ENCODE peak calls at places on chromosomes 11 and 22, in five cellular contexts. One of them, this sample, is unnamed.
A peak's percentile ranks its signal among the peaks of the same experiment; 100 is the strongest.

GRCh38 chr11:85930879-85931366 is 75.7 kb downstream of the CCDC83 start:
- DNase-seq in GM23338: no peak
- DNase-seq in cardiac muscle cell: no peak
- DNase-seq in IMR-90: no peak
- DNase-seq in tibial nerve: no peak
- DNase-seq in this sample: no peak

GRCh38 chr11:116207349-116207748 is 565.4 kb downstream of the BUD13 start:
- DNase-seq in GM23338: no peak
- DNase-seq in cardiac muscle cell: no peak
- DNase-seq in IMR-90: no peak
- DNase-seq in tibial nerve: no peak
- DNase-seq in this sample: no peak

GRCh38 chr22:50129121-50129734 is 39.4 kb downstream of the MOV10L1 start:
- DNase-seq in GM23338: no peak
- DNase-seq in cardiac muscle cell: no peak
- DNase-seq in IMR-90: peak; percentile 68
- DNase-seq in tibial nerve: no peak
- DNase-seq in this sample: no peak

GRCh38 chr22:24775769-24776492 is 1.4 kb upstream of the PIWIL3 start:
- DNase-seq in GM23338: peak; percentile 36
- DNase-seq in cardiac muscle cell: no peak
- DNase-seq in IMR-90: peak; percentile 26
- DNase-seq in tibial nerve: no peak
- DNase-seq in this sample: no peak

GRCh38 chr22:27720860-27721259 is 80.7 kb downstream of the MN1 start:
- DNase-seq in GM23338: no peak
- DNase-seq in cardiac muscle cell: no peak
- DNase-seq in IMR-90: no peak
- DNase-seq in tibial nerve: no peak
- DNase-seq in this sample: no peak

GRCh38 chr11:32005786-32006406 is 85.0 kb upstream of the RCN1 start:
- DNase-seq in GM23338: no peak
- DNase-seq in cardiac muscle cell: no peak
- DNase-seq in IMR-90: peak; percentile 8
- DNase-seq in tibial nerve: no peak
- DNase-seq in this sample: no peak

GRCh38 chr22:49404020-49404419 is 423.7 kb downstream of the BRD1 start:
- DNase-seq in GM23338: no peak
- DNase-seq in cardiac muscle cell: no peak
- DNase-seq in IMR-90: no peak
- DNase-seq in tibial nerve: no peak
- DNase-seq in this sample: no peak

GRCh38 chr11:59164028-59164427 is 7.9 kb upstream of the DTX4 start:
- DNase-seq in GM23338: no peak
- DNase-seq in cardiac muscle cell: no peak
- DNase-seq in IMR-90: no peak
- DNase-seq in tibial nerve: no peak
- DNase-seq in this sample: no peak

GRCh38 chr11:114060402-114061052 is 1.0 kb downstream of the ZBTB16 start:
- DNase-seq in GM23338: peak; percentile 51
- DNase-seq in cardiac muscle cell: peak; percentile 66
- DNase-seq in IMR-90: no peak
- DNase-seq in tibial nerve: no peak
- DNase-seq in this sample: no peak

GRCh38 chr11:28808771-28809170 is 700.6 kb downstream of the METTL15 start:
- DNase-seq in GM23338: no peak
- DNase-seq in cardiac muscle cell: no peak
- DNase-seq in IMR-90: no peak
- DNase-seq in tibial nerve: no peak
- DNase-seq in this sample: no peak

GRCh38 chr22:38181453-38182200 is at the start of gene PLA2G6:
- DNase-seq in GM23338: peak; percentile 99
- DNase-seq in cardiac muscle cell: peak; percentile 99
- DNase-seq in IMR-90: peak; percentile 98
- DNase-seq in tibial nerve: peak; percentile 95
- DNase-seq in this sample: peak; percentile 94

GRCh38 chr11:117427356-117427874 is 99.8 kb downstream of the CEP164 start:
- DNase-seq in GM23338: no peak
- DNase-seq in cardiac muscle cell: no peak
- DNase-seq in IMR-90: no peak
- DNase-seq in tibial nerve: no peak
- DNase-seq in this sample: no peak

GRCh38 chr11:121159721-121160120 is 58.7 kb downstream of the TECTA start:
- DNase-seq in GM23338: no peak
- DNase-seq in cardiac muscle cell: no peak
- DNase-seq in IMR-90: no peak
- DNase-seq in tibial nerve: no peak
- DNase-seq in this sample: no peak

GRCh38 chr22:23705358-23705757 is 14.5 kb downstream of the RGL4 start:
- DNase-seq in GM23338: no peak
- DNase-seq in cardiac muscle cell: no peak
- DNase-seq in IMR-90: no peak
- DNase-seq in tibial nerve: no peak
- DNase-seq in this sample: no peak

GRCh38 chr11:2591805-2592204 is 108.0 kb downstream of the KCNQ1OT1 start:
- DNase-seq in GM23338: no peak
- DNase-seq in cardiac muscle cell: no peak
- DNase-seq in IMR-90: no peak
- DNase-seq in tibial nerve: no peak
- DNase-seq in this sample: no peak

GRCh38 chr11:76783901-76784813 is 1.0 kb downstream of the TSKU start:
- DNase-seq in GM23338: peak; percentile 94
- DNase-seq in cardiac muscle cell: peak; percentile 92
- DNase-seq in IMR-90: peak; percentile 84
- DNase-seq in tibial nerve: no peak
- DNase-seq in this sample: no peak

GRCh38 chr22:29740216-29740615 is 20.4 kb downstream of the CABP7 start:
- DNase-seq in GM23338: no peak
- DNase-seq in cardiac muscle cell: no peak
- DNase-seq in IMR-90: no peak
- DNase-seq in tibial nerve: no peak
- DNase-seq in this sample: no peak

GRCh38 chr11:35237860-35238715 is 99.1 kb downstream of the CD44 start:
- DNase-seq in GM23338: peak; percentile 96
- DNase-seq in cardiac muscle cell: peak; percentile 75
- DNase-seq in IMR-90: no peak
- DNase-seq in tibial nerve: peak; percentile 64
- DNase-seq in this sample: no peak

GRCh38 chr11:4393209-4394196 is at the start of gene TRIM21:
- DNase-seq in GM23338: peak; percentile 91
- DNase-seq in cardiac muscle cell: peak; percentile 74
- DNase-seq in IMR-90: peak; percentile 79
- DNase-seq in tibial nerve: peak; percentile 86
- DNase-seq in this sample: peak; percentile 65

GRCh38 chr11:33663121-33663520 is 37.5 kb downstream of the C11orf91 start:
- DNase-seq in GM23338: no peak
- DNase-seq in cardiac muscle cell: no peak
- DNase-seq in IMR-90: no peak
- DNase-seq in tibial nerve: no peak
- DNase-seq in this sample: no peak

GRCh38 chr11:117099681-117100080 is 1.5 kb upstream of the SIK3 start:
- DNase-seq in GM23338: no peak
- DNase-seq in cardiac muscle cell: no peak
- DNase-seq in IMR-90: no peak
- DNase-seq in tibial nerve: no peak
- DNase-seq in this sample: no peak

GRCh38 chr22:29925402-29925801 is 42.4 kb downstream of the MTMR3 start:
- DNase-seq in GM23338: no peak
- DNase-seq in cardiac muscle cell: no peak
- DNase-seq in IMR-90: no peak
- DNase-seq in tibial nerve: no peak
- DNase-seq in this sample: no peak

GRCh38 chr11:85806016-85806415 is 4.9 kb downstream of the SYTL2 start:
- DNase-seq in GM23338: no peak
- DNase-seq in cardiac muscle cell: no peak
- DNase-seq in IMR-90: no peak
- DNase-seq in tibial nerve: no peak
- DNase-seq in this sample: no peak

GRCh38 chr22:37019309-37020191 is at the start of the genes MPST and TST:
- DNase-seq in GM23338: peak; percentile 79
- DNase-seq in cardiac muscle cell: peak; percentile 91
- DNase-seq in IMR-90: peak; percentile 61
- DNase-seq in tibial nerve: peak; percentile 51
- DNase-seq in this sample: no peak

GRCh38 chr11:86874314-86875056 is 74.1 kb downstream of the PRSS23 start:
- DNase-seq in GM23338: no peak
- DNase-seq in cardiac muscle cell: no peak
- DNase-seq in IMR-90: peak; percentile 17
- DNase-seq in tibial nerve: no peak
- DNase-seq in this sample: no peak

GRCh38 chr11:19176629-19177186 is 25.1 kb downstream of the CSRP3 start:
- DNase-seq in GM23338: no peak
- DNase-seq in cardiac muscle cell: no peak
- DNase-seq in IMR-90: no peak
- DNase-seq in tibial nerve: no peak
- DNase-seq in this sample: no peak
- H3K4me1 ChIP-seq in GM23338: no peaks in the 10 kb centered on the region
- H3K4me1 ChIP-seq in cardiac muscle cell: peaks cover 45% of the 10 kb centered on the region
- H3K4me1 ChIP-seq in IMR-90: no peaks in the 10 kb centered on the region
- H3K4me1 ChIP-seq in tibial nerve: no peaks in the 10 kb centered on the region
- H3K4me1 ChIP-seq in this sample: no peaks in the 10 kb centered on the region

DNA sequence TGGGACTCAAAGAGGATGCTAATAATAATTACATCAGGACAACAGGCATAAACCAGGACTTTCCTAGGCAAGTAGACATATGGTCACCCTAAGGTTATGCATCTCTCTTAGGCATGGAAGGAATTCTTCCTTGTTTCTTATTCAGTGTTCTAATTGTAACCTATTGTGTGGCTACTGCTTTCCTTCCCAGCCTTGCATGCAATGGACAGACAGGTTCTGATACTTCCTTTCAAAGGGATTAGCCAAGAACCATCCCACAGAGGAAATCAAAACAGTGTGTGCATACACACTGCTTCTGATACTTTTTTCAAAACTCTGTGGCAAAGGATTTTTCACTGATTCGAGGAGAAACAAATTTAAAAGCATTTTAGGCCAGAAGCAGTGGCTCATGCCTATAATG is 48.3 kb downstream of the RRAS2 start:
- DNase-seq in GM23338: no peak
- DNase-seq in cardiac muscle cell: no peak
- DNase-seq in IMR-90: peak; percentile 49
- DNase-seq in tibial nerve: no peak
- DNase-seq in this sample: no peak
- TF ChIP-seq CTCF in GM23338: no peak
- TF ChIP-seq CTCF in cardiac muscle cell: no peak
- TF ChIP-seq CTCF in IMR-90: no peak
- TF ChIP-seq CTCF in tibial nerve: no peak
- TF ChIP-seq CTCF in this sample: no peak

GRCh38 chr11:7524831-7525230 is 11.0 kb downstream of the PPFIBP2 start:
- DNase-seq in GM23338: no peak
- DNase-seq in cardiac muscle cell: no peak
- DNase-seq in IMR-90: no peak
- DNase-seq in tibial nerve: no peak
- DNase-seq in this sample: no peak
- H3K4me1 ChIP-seq in GM23338: no peaks in the 10 kb centered on the region
- H3K4me1 ChIP-seq in cardiac muscle cell: no peaks in the 10 kb centered on the region
- H3K4me1 ChIP-seq in IMR-90: no peaks in the 10 kb centered on the region
- H3K4me1 ChIP-seq in tibial nerve: peaks cover 44% of the 10 kb centered on the region
- H3K4me1 ChIP-seq in this sample: no peaks in the 10 kb centered on the region

DNA sequence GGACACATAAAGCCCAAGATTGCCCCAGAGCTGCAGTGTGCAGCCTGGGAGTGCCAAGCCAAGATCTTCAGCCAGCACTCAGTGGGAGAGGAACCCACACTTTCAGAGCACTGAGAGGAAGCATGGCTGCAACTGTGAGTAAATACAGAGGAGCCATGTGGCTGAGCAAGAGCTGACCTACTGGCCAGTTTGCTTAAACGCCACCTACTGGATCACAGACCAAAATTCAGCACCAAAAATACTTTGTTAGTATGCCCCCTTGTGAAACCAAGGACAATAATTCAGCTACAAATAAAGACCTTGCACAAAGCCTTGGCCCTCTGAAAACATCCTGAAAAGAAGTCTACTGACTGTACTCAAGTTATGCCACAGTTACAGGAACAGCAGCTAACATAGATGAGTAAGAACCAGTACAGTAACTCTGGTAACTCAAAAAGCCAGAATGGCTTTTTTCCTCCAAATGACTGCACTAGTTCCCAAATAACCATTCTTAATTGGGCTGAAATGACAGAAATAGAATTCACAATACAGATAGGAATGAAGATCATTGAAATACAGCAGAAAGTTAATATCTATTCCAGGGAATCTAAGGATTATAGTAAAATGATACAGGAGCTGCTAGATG is 10.1 kb upstream of the OR4A15 start:
- DNase-seq in GM23338: peak; percentile 5
- DNase-seq in cardiac muscle cell: no peak
- DNase-seq in IMR-90: no peak
- DNase-seq in tibial nerve: no peak
- DNase-seq in this sample: no peak
- TF ChIP-seq CTCF in GM23338: no peak
- TF ChIP-seq CTCF in cardiac muscle cell: no peak
- TF ChIP-seq CTCF in IMR-90: no peak
- TF ChIP-seq CTCF in tibial nerve: no peak
- TF ChIP-seq CTCF in this sample: no peak